ENCODE peak calls at places on chromosomes 12 and 14, in nine cellular contexts. One of them, this sample, is unnamed.

GRCh38 chr12:47990351-47991105 is 13.7 kb downstream of the COL2A1 start:
- DNase-seq in H7: peak; percentile 16
- DNase-seq in stomach: no peak
- DNase-seq in mesendoderm: no peak
- DNase-seq in CD8-positive, alpha-beta T cell: peak; percentile 19
- DNase-seq in neuronal stem cell: no peak
- DNase-seq in ascending aorta: no peak
- DNase-seq in colonic mucosa: no peak
- DNase-seq in neural progenitor cell: no peak
- DNase-seq in this sample: no peak

GRCh38 chr12:46071335-46071734 is 81.0 kb upstream of the SCAF11 start:
- DNase-seq in neural progenitor cell: no peak
- DNase-seq in colonic mucosa: no peak
- DNase-seq in mesendoderm: peak; percentile 15
- DNase-seq in stomach: no peak
- DNase-seq in CD8-positive, alpha-beta T cell: no peak
- DNase-seq in neuronal stem cell: no peak
- DNase-seq in H7: no peak
- DNase-seq in ascending aorta: no peak
- DNase-seq in this sample: no peak

GRCh38 chr14:68689426-68689825 is 103.4 kb downstream of the ZFP36L1 start:
- DNase-seq in neuronal stem cell: no peak
- DNase-seq in ascending aorta: no peak
- DNase-seq in CD8-positive, alpha-beta T cell: no peak
- DNase-seq in mesendoderm: no peak
- DNase-seq in neural progenitor cell: no peak
- DNase-seq in stomach: no peak
- DNase-seq in colonic mucosa: no peak
- DNase-seq in H7: no peak
- DNase-seq in this sample: no peak

GRCh38 chr14:90556050-90556477 is 159.2 kb downstream of the CALM1 start:
- DNase-seq in neuronal stem cell: peak; percentile 58
- DNase-seq in neural progenitor cell: peak; percentile 83
- DNase-seq in ascending aorta: no peak
- DNase-seq in colonic mucosa: peak; percentile 23
- DNase-seq in stomach: peak; percentile 57
- DNase-seq in H7: peak; percentile 92
- DNase-seq in mesendoderm: peak; percentile 76
- DNase-seq in CD8-positive, alpha-beta T cell: no peak
- DNase-seq in this sample: peak; percentile 26

GRCh38 chr14:22184157-22185025 is 404.6 kb downstream of the DAD1 start:
- DNase-seq in colonic mucosa: no peak
- DNase-seq in ascending aorta: no peak
- DNase-seq in CD8-positive, alpha-beta T cell: no peak
- DNase-seq in stomach: no peak
- DNase-seq in H7: no peak
- DNase-seq in mesendoderm: no peak
- DNase-seq in neural progenitor cell: no peak
- DNase-seq in neuronal stem cell: no peak
- DNase-seq in this sample: no peak

GRCh38 chr12:98418357-98419075 is 96.9 kb upstream of the TMPO start:
- DNase-seq in H7: peak; percentile 65
- DNase-seq in ascending aorta: peak; percentile 60
- DNase-seq in CD8-positive, alpha-beta T cell: no peak
- DNase-seq in neuronal stem cell: no peak
- DNase-seq in stomach: peak; percentile 92
- DNase-seq in neural progenitor cell: peak; percentile 52
- DNase-seq in colonic mucosa: peak; percentile 93
- DNase-seq in mesendoderm: peak; percentile 82
- DNase-seq in this sample: peak; percentile 89

GRCh38 chr14:74504874-74505617 is 11.5 kb downstream of the ISCA2 start:
- DNase-seq in CD8-positive, alpha-beta T cell: no peak
- DNase-seq in mesendoderm: no peak
- DNase-seq in neuronal stem cell: no peak
- DNase-seq in stomach: peak; percentile 15
- DNase-seq in neural progenitor cell: no peak
- DNase-seq in H7: no peak
- DNase-seq in ascending aorta: no peak
- DNase-seq in colonic mucosa: no peak
- DNase-seq in this sample: no peak

GRCh38 chr12:47356129-47356622 is 276.4 kb upstream of the AMIGO2 start:
- DNase-seq in H7: no peak
- DNase-seq in neuronal stem cell: no peak
- DNase-seq in CD8-positive, alpha-beta T cell: no peak
- DNase-seq in stomach: no peak
- DNase-seq in neural progenitor cell: no peak
- DNase-seq in colonic mucosa: no peak
- DNase-seq in mesendoderm: no peak
- DNase-seq in ascending aorta: no peak
- DNase-seq in this sample: no peak

GRCh38 chr14:63045612-63046320 is 508 bp upstream of the KCNH5 start:
- DNase-seq in neuronal stem cell: peak; percentile 79
- DNase-seq in stomach: no peak
- DNase-seq in H7: peak; percentile 87
- DNase-seq in neural progenitor cell: peak; percentile 96
- DNase-seq in mesendoderm: peak; percentile 89
- DNase-seq in colonic mucosa: no peak
- DNase-seq in CD8-positive, alpha-beta T cell: no peak
- DNase-seq in ascending aorta: no peak
- DNase-seq in this sample: no peak

GRCh38 chr14:24079521-24080141 is 8.3 kb downstream of the CPNE6 start:
- DNase-seq in neuronal stem cell: peak; percentile 60
- DNase-seq in H7: peak; percentile 91
- DNase-seq in neural progenitor cell: peak; percentile 90
- DNase-seq in ascending aorta: no peak
- DNase-seq in mesendoderm: peak; percentile 81
- DNase-seq in CD8-positive, alpha-beta T cell: no peak
- DNase-seq in stomach: no peak
- DNase-seq in colonic mucosa: no peak
- DNase-seq in this sample: no peak

DNA sequence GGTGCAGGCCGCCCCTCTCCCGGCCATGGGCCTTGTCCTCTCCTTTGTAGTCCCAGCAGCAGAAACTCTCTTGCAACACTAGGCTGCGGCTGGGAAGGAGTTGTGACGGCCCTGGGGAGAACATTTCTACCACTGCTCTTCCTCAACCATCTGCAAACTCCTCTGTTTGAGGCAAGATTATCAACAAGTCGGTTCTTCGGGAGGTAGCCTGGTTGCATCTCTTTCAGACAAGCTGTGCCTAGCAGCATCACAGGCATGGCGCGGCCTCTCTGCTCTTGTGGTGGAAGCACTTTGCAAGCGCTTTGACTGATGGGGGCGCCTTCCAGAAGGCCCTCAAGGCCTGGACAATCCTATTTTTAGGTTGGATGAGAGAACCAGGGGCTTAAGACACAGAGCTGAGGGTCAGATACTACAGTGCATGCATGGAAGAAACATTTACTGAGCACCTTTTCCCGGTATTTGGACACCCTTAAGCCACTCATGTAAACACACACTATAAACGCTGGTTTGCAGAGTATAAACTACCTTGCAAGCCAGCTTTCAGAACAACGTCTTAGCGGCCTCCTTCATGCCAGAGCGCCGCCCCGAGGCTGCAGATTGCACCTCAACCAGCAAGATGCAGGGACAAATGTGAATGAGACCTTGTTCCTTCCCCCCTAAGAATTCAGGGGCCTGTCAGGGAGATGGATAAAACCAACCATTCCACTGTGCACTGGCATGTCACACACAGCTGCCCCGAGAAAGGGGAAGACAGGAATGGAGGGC is 1.3 kb upstream of the PRIMA1 start:
- DNase-seq in mesendoderm: peak; percentile 65
- DNase-seq in CD8-positive, alpha-beta T cell: no peak
- DNase-seq in neuronal stem cell: peak; percentile 33
- DNase-seq in stomach: no peak
- DNase-seq in ascending aorta: no peak
- DNase-seq in neural progenitor cell: peak; percentile 42
- DNase-seq in colonic mucosa: no peak
- DNase-seq in H7: peak; percentile 39
- DNase-seq in this sample: no peak
- H3K27me3 ChIP-seq in mesendoderm: no peaks in the 10 kb centered on the region
- H3K27me3 ChIP-seq in CD8-positive, alpha-beta T cell: peaks cover 6% of the 10 kb centered on the region
- H3K27me3 ChIP-seq in neuronal stem cell: peaks cover 65% of the 10 kb centered on the region
- H3K27me3 ChIP-seq in stomach: peaks cover 67% of the 10 kb centered on the region
- H3K27me3 ChIP-seq in ascending aorta: no peaks in the 10 kb centered on the region
- H3K27me3 ChIP-seq in neural progenitor cell: peaks cover 23% of the 10 kb centered on the region
- H3K27me3 ChIP-seq in colonic mucosa: peaks cover 16% of the 10 kb centered on the region
- H3K27me3 ChIP-seq in H7: peaks cover 28% of the 10 kb centered on the region
- H3K27me3 ChIP-seq in this sample: peaks cover 33% of the 10 kb centered on the region

DNA sequence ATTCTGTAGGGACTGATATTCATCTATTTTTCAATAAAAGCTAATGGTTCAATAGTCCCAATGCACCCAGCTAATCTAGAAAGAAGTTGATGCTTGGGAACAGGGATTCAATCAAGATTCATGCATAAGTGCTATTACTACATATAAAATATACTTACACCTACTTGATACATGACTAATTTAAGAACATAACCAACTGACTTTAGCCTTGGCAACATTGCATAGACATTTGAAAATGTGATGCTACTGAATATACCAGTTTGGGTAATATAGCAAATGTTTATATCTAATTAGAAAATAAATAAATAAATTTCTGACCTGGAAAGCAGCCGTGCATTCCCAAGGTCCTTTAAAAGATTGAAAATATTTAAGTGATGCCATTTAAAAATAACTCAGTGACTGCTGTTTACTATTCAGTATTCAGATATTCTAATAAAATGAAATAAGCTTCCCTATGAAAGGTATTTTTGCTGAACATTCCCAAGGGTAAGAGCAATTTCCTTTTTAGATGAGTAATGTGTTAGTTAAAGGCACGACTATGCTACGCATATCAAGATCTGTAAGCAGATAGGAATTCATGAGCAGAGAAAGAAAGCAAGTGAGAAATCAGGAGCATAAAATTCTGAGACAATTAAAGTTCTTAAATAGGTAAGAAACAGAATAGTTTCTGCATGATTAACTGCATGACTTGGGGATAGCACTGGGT is 160.6 kb upstream of the SYT1 start:
- DNase-seq in mesendoderm: peak; percentile 79
- DNase-seq in CD8-positive, alpha-beta T cell: no peak
- DNase-seq in H7: no peak
- DNase-seq in ascending aorta: no peak
- DNase-seq in neuronal stem cell: no peak
- DNase-seq in neural progenitor cell: no peak
- DNase-seq in stomach: no peak
- DNase-seq in colonic mucosa: no peak
- DNase-seq in this sample: no peak
- H3K4me3 ChIP-seq in mesendoderm: no peak overlapping the region
- H3K4me3 ChIP-seq in CD8-positive, alpha-beta T cell: no peak overlapping the region
- H3K4me3 ChIP-seq in H7: no peak overlapping the region
- H3K4me3 ChIP-seq in ascending aorta: no peak overlapping the region
- H3K4me3 ChIP-seq in neuronal stem cell: no peak overlapping the region
- H3K4me3 ChIP-seq in neural progenitor cell: no peak overlapping the region
- H3K4me3 ChIP-seq in stomach: no peak overlapping the region
- H3K4me3 ChIP-seq in colonic mucosa: no peak overlapping the region
- H3K4me3 ChIP-seq in this sample: no peak overlapping the region

GRCh38 chr12:117098071-117098360 is 1.2 kb downstream of the TESC start:
- DNase-seq in mesendoderm: no peak
- DNase-seq in ascending aorta: no peak
- DNase-seq in stomach: no peak
- DNase-seq in colonic mucosa: no peak
- DNase-seq in CD8-positive, alpha-beta T cell: no peak
- DNase-seq in neural progenitor cell: no peak
- DNase-seq in neuronal stem cell: no peak
- DNase-seq in H7: no peak
- DNase-seq in this sample: no peak
- H3K27me3 ChIP-seq in mesendoderm: peaks cover 10% of the 10 kb centered on the region
- H3K27me3 ChIP-seq in ascending aorta: peaks cover 16% of the 10 kb centered on the region
- H3K27me3 ChIP-seq in stomach: peaks cover 58% of the 10 kb centered on the region
- H3K27me3 ChIP-seq in colonic mucosa: peaks cover 31% of the 10 kb centered on the region
- H3K27me3 ChIP-seq in CD8-positive, alpha-beta T cell: peaks cover 3% of the 10 kb centered on the region
- H3K27me3 ChIP-seq in neural progenitor cell: peaks cover 32% of the 10 kb centered on the region
- H3K27me3 ChIP-seq in neuronal stem cell: peaks cover 83% of the 10 kb centered on the region
- H3K27me3 ChIP-seq in H7: peaks cover 20% of the 10 kb centered on the region
- H3K27me3 ChIP-seq in this sample: peaks cover 74% of the 10 kb centered on the region

GRCh38 chr12:50017047-50017446 is 8.2 kb downstream of the RACGAP1 start:
- DNase-seq in neuronal stem cell: no peak
- DNase-seq in H7: no peak
- DNase-seq in neural progenitor cell: no peak
- DNase-seq in mesendoderm: no peak
- DNase-seq in stomach: peak; percentile 51
- DNase-seq in ascending aorta: no peak
- DNase-seq in CD8-positive, alpha-beta T cell: no peak
- DNase-seq in colonic mucosa: peak; percentile 59
- DNase-seq in this sample: peak; percentile 47
- H3K4me3 ChIP-seq in neuronal stem cell: no peak overlapping the region
- H3K4me3 ChIP-seq in H7: no peak overlapping the region
- H3K4me3 ChIP-seq in neural progenitor cell: no peak overlapping the region
- H3K4me3 ChIP-seq in mesendoderm: no peak overlapping the region
- H3K4me3 ChIP-seq in stomach: no peak overlapping the region
- H3K4me3 ChIP-seq in ascending aorta: no peak overlapping the region
- H3K4me3 ChIP-seq in CD8-positive, alpha-beta T cell: no peak overlapping the region
- H3K4me3 ChIP-seq in colonic mucosa: no peak overlapping the region
- H3K4me3 ChIP-seq in this sample: no peak overlapping the region

DNA sequence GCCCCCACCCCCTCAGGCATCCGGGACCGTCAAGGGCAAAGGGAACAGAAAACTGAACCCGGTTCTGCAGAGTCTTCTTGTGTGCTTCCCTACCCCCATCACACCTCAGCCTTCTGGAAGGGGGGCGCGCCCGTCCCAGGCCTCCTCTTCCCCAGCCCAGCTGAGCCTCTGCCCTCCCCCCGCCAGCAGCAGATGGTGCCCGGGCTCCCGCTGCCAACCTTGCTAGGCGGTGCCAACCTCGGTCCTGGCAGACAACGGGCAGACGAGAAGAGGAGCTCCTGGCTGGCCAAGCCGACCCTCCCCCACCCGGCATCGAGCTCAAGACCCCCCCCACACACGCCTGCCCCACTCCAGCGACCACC is 8.7 kb downstream of the STAC3 start:
- DNase-seq in neuronal stem cell: no peak
- DNase-seq in H7: no peak
- DNase-seq in neural progenitor cell: no peak
- DNase-seq in stomach: peak; percentile 58
- DNase-seq in ascending aorta: no peak
- DNase-seq in colonic mucosa: no peak
- DNase-seq in mesendoderm: no peak
- DNase-seq in CD8-positive, alpha-beta T cell: no peak
- DNase-seq in this sample: peak; percentile 56
- H3K27me3 ChIP-seq in neuronal stem cell: peaks cover 22% of the 10 kb centered on the region
- H3K27me3 ChIP-seq in H7: peaks cover 60% of the 10 kb centered on the region
- H3K27me3 ChIP-seq in neural progenitor cell: peaks cover 71% of the 10 kb centered on the region
- H3K27me3 ChIP-seq in stomach: peaks cover 83% of the 10 kb centered on the region
- H3K27me3 ChIP-seq in ascending aorta: peaks cover 28% of the 10 kb centered on the region
- H3K27me3 ChIP-seq in colonic mucosa: peaks cover 60% of the 10 kb centered on the region
- H3K27me3 ChIP-seq in mesendoderm: peaks cover 31% of the 10 kb centered on the region
- H3K27me3 ChIP-seq in CD8-positive, alpha-beta T cell: peaks cover 35% of the 10 kb centered on the region
- H3K27me3 ChIP-seq in this sample: peaks cover 71% of the 10 kb centered on the region

This sample was measured in transverse colon.